ENCODE peak calls at places on chromosomes 12 and 14, in six cellular contexts. T is OCI-LY7, P is osteoblast, O is fibroblast of lung, V is GM23338, R is endothelial cell of umbilical vein. W is an unnamed sample.

GRCh38 chr12:72448089-72448488 is 175.9 kb downstream of the TRHDE start:
- DNase-seq in P (no peak), O (no peak), V (no peak), T (no peak), R (no peak), W (no peak)

GRCh38 chr12:78641837-78642423 is 222.6 kb upstream of the SYT1 start:
- DNase-seq in O (peak; percentile 7), V (peak; percentile 19), R (no peak), T (no peak), P (peak; percentile 3), W (no peak)

GRCh38 chr12:39805651-39806050 is 186.0 kb upstream of the ABCD2 start:
- DNase-seq in O (no peak), T (no peak), V (peak; percentile 8), R (no peak), P (no peak), W (no peak)

GRCh38 chr14:93980464-93981201 is 4.3 kb upstream of the ASB2 start:
- DNase-seq in R (no peak), P (peak; percentile 98), V (no peak), T (no peak), O (peak; percentile 76), W (no peak)

GRCh38 chr14:54325766-54326165 is 71.0 kb upstream of the CDKN3 start:
- DNase-seq in O (no peak), P (no peak), V (no peak), R (no peak), T (no peak), W (no peak)

GRCh38 chr14:20658246-20658645 is 16.8 kb upstream of the OR6S1 start:
- DNase-seq in T (no peak), V (no peak), O (no peak), P (no peak), R (no peak), W (no peak)

GRCh38 chr14:90624732-90625444 is 191.3 kb downstream of the TTC7B start:
- DNase-seq in P (peak; percentile 79), T (no peak), O (no peak), V (peak; percentile 60), R (no peak), W (peak; percentile 68)

GRCh38 chr12:79690606-79691298 is at the start of gene PAWR:
- DNase-seq in O (peak; percentile 70), P (peak; percentile 94), V (peak; percentile 93), T (peak; percentile 87), R (peak; percentile 80), W (peak; percentile 95)

GRCh38 chr12:76898472-76898871 is 19.7 kb upstream of the CSRP2 start:
- DNase-seq in O (peak; percentile 23), P (no peak), V (no peak), R (no peak), T (no peak), W (peak; percentile 28)

GRCh38 chr14:105198588-105198987 is 17.5 kb upstream of the NUDT14 start:
- DNase-seq in V (no peak), P (no peak), R (no peak), O (no peak), T (no peak), W (no peak)

GRCh38 chr14:94393474-94393873 is 5.1 kb upstream of the SERPINA1 start:
- DNase-seq in P (no peak), V (no peak), T (no peak), R (no peak), O (no peak), W (no peak)

GRCh38 chr12:109813810-109814416 is 19.3 kb downstream of the TRPV4 start:
- DNase-seq in P (no peak), T (no peak), O (no peak), V (no peak), R (no peak), W (no peak)

GRCh38 chr14:105914738-105915385 is 388.5 kb downstream of the TMEM121 start:
- DNase-seq in V (no peak), P (peak; percentile 22), R (no peak), T (no peak), O (no peak), W (no peak)

GRCh38 chr12:112381421-112381897 is 772 bp downstream of the HECTD4 start:
- DNase-seq in T (peak; percentile 68), O (no peak), V (no peak), R (peak; percentile 22), P (peak; percentile 87), W (peak; percentile 62)

GRCh38 chr14:55446833-55447232 is 6.4 kb upstream of the TBPL2 start:
- DNase-seq in P (peak; percentile 88), T (no peak), O (peak; percentile 91), R (peak; percentile 55), V (no peak), W (no peak)

GRCh38 chr14:71692496-71692895 is 239.7 kb upstream of the RGS6 start:
- DNase-seq in O (peak; percentile 83), T (no peak), V (no peak), P (peak; percentile 76), R (peak; percentile 72), W (no peak)

GRCh38 chr12:45191239-45191638 is 24.7 kb upstream of the ANO6 start:
- DNase-seq in V (no peak), P (no peak), R (peak; percentile 35), O (peak; percentile 52), T (no peak), W (no peak)

GRCh38 chr12:33251548-33251947 is 188.1 kb downstream of the SYT10 start:
- DNase-seq in O (no peak), P (no peak), V (no peak), R (no peak), T (no peak), W (no peak)

GRCh38 chr14:89619616-89620273 is 202.7 kb upstream of the FOXN3 start:
- DNase-seq in P (no peak), O (no peak), T (peak; percentile 7), V (no peak), R (no peak), W (no peak)

GRCh38 chr12:68539615-68539952 is 71.1 kb upstream of the RAP1B start:
- DNase-seq in T (no peak), V (no peak), O (no peak), P (peak; percentile 30), R (no peak), W (no peak)

GRCh38 chr12:68534108-68534507 is 76.6 kb upstream of the RAP1B start:
- DNase-seq in T (no peak), R (no peak), O (no peak), V (no peak), P (no peak), W (no peak)

GRCh38 chr12:68537571-68537970 is 73.1 kb upstream of the RAP1B start:
- DNase-seq in R (no peak), T (no peak), V (no peak), O (no peak), P (no peak), W (no peak)

GRCh38 chr12:68536885-68537284 is 73.8 kb upstream of the RAP1B start:
- DNase-seq in R (peak; percentile 67), P (no peak), V (no peak), O (no peak), T (no peak), W (no peak)

GRCh38 chr12:68538722-68539614 is 71.7 kb upstream of the RAP1B start:
- DNase-seq in P (peak; percentile 88), O (peak; percentile 85), T (no peak), R (peak; percentile 66), V (peak; percentile 84), W (peak; percentile 50)
- TF ChIP-seq CTCF in P (no peak), O (no peak), T (no peak), R (no peak), V (no peak), W (no peak)

DNA sequence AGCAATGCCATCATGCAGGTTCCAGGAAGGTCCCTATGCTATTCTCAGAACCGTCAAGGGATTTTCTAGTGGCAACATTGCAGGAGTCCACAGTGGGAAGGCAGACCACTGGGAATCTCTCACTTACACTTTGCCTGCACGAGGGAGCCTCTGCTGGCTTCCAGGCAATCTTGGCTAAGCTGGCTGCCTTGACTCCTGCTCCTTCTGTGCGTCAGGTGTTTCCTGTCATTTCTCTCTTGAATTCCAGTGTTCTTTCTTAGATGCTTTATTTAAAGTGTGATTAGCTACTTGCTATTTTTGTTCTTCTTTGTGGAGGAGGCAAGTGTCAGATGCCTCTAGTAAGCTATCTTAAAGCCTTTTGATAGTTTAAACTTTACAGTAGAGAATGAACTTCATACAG is 414.1 kb upstream of the ATP2B1 start:
- DNase-seq in V (no peak), T (no peak), P (no peak), R (peak; percentile 54), O (no peak), W (no peak)
- H2AFZ ChIP-seq in V (no peak overlapping the region), T (no peak overlapping the region), P (no peak overlapping the region), R (no peak overlapping the region), O (no peak overlapping the region), W (no peak overlapping the region)

GRCh38 chr14:63996575-63997220 is 143.9 kb downstream of the SYNE2 start:
- DNase-seq in O (peak; percentile 38), R (peak; percentile 16), T (no peak), V (no peak), P (no peak), W (no peak)
- H3K36me3 ChIP-seq in O (no peaks in the 10 kb centered on the region), R (no peaks in the 10 kb centered on the region), T (peaks cover 87% of the 10 kb centered on the region), V (peaks cover 13% of the 10 kb centered on the region), P (no peaks in the 10 kb centered on the region), W (peaks cover 11% of the 10 kb centered on the region)

GRCh38 chr14:35822501-35822900 is 3.6 kb upstream of the BRMS1L start:
- DNase-seq in T (no peak), R (no peak), O (no peak), V (no peak), P (no peak), W (no peak)

GRCh38 chr14:35818346-35819115 is 7.6 kb upstream of the BRMS1L start:
- DNase-seq in P (peak; percentile 89), T (peak; percentile 41), R (peak; percentile 64), V (peak; percentile 75), O (peak; percentile 22), W (peak; percentile 50)

GRCh38 chr14:35821546-35822411 is 4.4 kb upstream of the BRMS1L start:
- DNase-seq in O (peak; percentile 14), T (peak; percentile 47), P (peak; percentile 84), V (peak; percentile 73), R (peak; percentile 40), W (no peak)

GRCh38 chr14:35814371-35815005 is 5.4 kb upstream of the RALGAPA1 start:
- DNase-seq in O (peak; percentile 19), R (peak; percentile 66), T (peak; percentile 72), P (peak; percentile 61), V (peak; percentile 87), W (peak; percentile 79)

DNA sequence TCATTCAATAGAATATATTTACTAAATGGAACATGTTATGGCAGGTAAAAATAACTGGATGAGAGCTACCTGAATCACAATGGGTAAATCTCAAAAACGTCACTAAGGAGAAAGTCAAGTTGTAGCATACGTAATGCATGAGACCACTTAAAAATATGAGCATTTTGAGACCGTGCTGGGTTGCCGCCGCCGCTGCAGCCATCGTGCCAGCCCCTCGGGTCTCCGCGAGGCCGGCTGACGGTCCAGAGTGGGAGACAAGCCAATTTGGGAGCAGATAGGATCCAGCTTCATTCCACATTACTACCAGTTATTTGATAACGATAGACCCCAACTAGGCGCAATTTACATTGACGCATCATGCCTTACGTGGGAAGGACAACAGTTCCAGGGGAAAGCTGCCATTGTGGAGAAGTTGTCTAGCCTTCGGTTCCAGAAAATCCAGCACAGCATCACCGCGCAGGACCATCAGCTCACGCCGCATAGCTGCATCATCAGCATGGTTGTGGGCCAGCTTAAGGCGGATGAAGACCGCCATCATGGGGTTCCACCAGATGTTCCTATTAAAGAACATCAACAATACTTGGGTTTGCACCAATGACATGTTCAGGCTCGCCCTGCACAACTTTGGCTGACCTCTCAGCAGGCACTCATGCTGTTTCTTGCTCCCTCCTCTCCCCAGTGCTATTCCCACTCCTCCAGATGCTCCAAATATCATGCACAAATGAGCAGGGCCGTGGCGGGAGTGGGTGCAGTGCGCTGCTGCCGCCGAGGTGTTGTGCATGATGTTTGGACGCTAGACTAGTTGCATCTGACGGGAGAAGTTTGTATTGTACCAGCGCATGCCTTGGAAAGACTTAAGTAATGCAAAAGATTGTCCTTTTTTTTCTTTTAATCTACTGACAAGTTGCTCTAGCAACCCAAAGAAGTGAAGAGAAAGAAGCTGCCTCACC is 6.3 kb upstream of the BRMS1L start:
- DNase-seq in V (no peak), T (no peak), P (no peak), O (no peak), R (no peak), W (no peak)
- TF ChIP-seq CTCF in V (no peak), T (no peak), P (no peak), O (no peak), R (no peak), W (no peak)

W was measured in neural progenitor cell.